ENCODE peak calls at places on chromosomes 13 and 19, in nine cellular contexts. One of them, this sample, is unnamed.
A peak's percentile ranks its signal among the peaks of the same experiment; 100 is the strongest.

GRCh38 chr13:78652651-78653050 is 6.3 kb downstream of the OBI1 start:
- DNase-seq in fibroblast of lung: no peak
- DNase-seq in activated B cell treated with CpG ODN at 0.5 μM for 24 hours: no peak
- DNase-seq in fibroblast of pulmonary artery: no peak
- DNase-seq in foreskin fibroblast: no peak
- DNase-seq in heart left ventricle: no peak
- DNase-seq in endodermal cell: no peak
- DNase-seq in astrocyte of the spinal cord: no peak
- DNase-seq in neural crest cell: no peak
- DNase-seq in this sample: no peak

GRCh38 chr19:40245506-40246128 is 19.1 kb upstream of the CCNP start:
- DNase-seq in fibroblast of lung: no peak
- DNase-seq in activated B cell treated with CpG ODN at 0.5 μM for 24 hours: no peak
- DNase-seq in fibroblast of pulmonary artery: no peak
- DNase-seq in foreskin fibroblast: no peak
- DNase-seq in heart left ventricle: no peak
- DNase-seq in endodermal cell: no peak
- DNase-seq in astrocyte of the spinal cord: no peak
- DNase-seq in neural crest cell: no peak
- DNase-seq in this sample: no peak

GRCh38 chr13:97174638-97175037 is 47.5 kb upstream of the MBNL2 start:
- DNase-seq in fibroblast of lung: no peak
- DNase-seq in activated B cell treated with CpG ODN at 0.5 μM for 24 hours: no peak
- DNase-seq in fibroblast of pulmonary artery: no peak
- DNase-seq in foreskin fibroblast: no peak
- DNase-seq in heart left ventricle: no peak
- DNase-seq in endodermal cell: no peak
- DNase-seq in astrocyte of the spinal cord: no peak
- DNase-seq in neural crest cell: no peak
- DNase-seq in this sample: no peak

GRCh38 chr19:18804139-18804601 is 13.1 kb upstream of the COMP start:
- DNase-seq in fibroblast of lung: no peak
- DNase-seq in activated B cell treated with CpG ODN at 0.5 μM for 24 hours: no peak
- DNase-seq in fibroblast of pulmonary artery: no peak
- DNase-seq in foreskin fibroblast: no peak
- DNase-seq in heart left ventricle: no peak
- DNase-seq in endodermal cell: no peak
- DNase-seq in astrocyte of the spinal cord: no peak
- DNase-seq in neural crest cell: no peak
- DNase-seq in this sample: no peak

GRCh38 chr19:39084732-39085080 is 538 bp downstream of the ACP7 start:
- DNase-seq in fibroblast of lung: no peak
- DNase-seq in activated B cell treated with CpG ODN at 0.5 μM for 24 hours: no peak
- DNase-seq in fibroblast of pulmonary artery: no peak
- DNase-seq in foreskin fibroblast: no peak
- DNase-seq in heart left ventricle: no peak
- DNase-seq in endodermal cell: no peak
- DNase-seq in astrocyte of the spinal cord: no peak
- DNase-seq in neural crest cell: no peak
- DNase-seq in this sample: no peak

GRCh38 chr13:79423801-79424642 is 18.0 kb upstream of the RBM26 start:
- DNase-seq in fibroblast of lung: peak; percentile 76
- DNase-seq in activated B cell treated with CpG ODN at 0.5 μM for 24 hours: no peak
- DNase-seq in fibroblast of pulmonary artery: peak; percentile 80
- DNase-seq in foreskin fibroblast: peak; percentile 16
- DNase-seq in heart left ventricle: no peak
- DNase-seq in endodermal cell: no peak
- DNase-seq in astrocyte of the spinal cord: peak; percentile 74
- DNase-seq in neural crest cell: no peak
- DNase-seq in this sample: no peak

GRCh38 chr19:40184273-40184672 is 7.0 kb upstream of the MAP3K10 start:
- DNase-seq in fibroblast of lung: no peak
- DNase-seq in activated B cell treated with CpG ODN at 0.5 μM for 24 hours: no peak
- DNase-seq in fibroblast of pulmonary artery: no peak
- DNase-seq in foreskin fibroblast: no peak
- DNase-seq in heart left ventricle: no peak
- DNase-seq in endodermal cell: no peak
- DNase-seq in astrocyte of the spinal cord: no peak
- DNase-seq in neural crest cell: no peak
- DNase-seq in this sample: no peak

GRCh38 chr19:56670401-56670960 is 1.1 kb downstream of the ZNF835 start:
- DNase-seq in fibroblast of lung: no peak
- DNase-seq in activated B cell treated with CpG ODN at 0.5 μM for 24 hours: no peak
- DNase-seq in fibroblast of pulmonary artery: no peak
- DNase-seq in foreskin fibroblast: no peak
- DNase-seq in heart left ventricle: no peak
- DNase-seq in endodermal cell: no peak
- DNase-seq in astrocyte of the spinal cord: no peak
- DNase-seq in neural crest cell: no peak
- DNase-seq in this sample: no peak

GRCh38 chr13:21361123-21361522 is 98.0 kb downstream of the ZDHHC20 start:
- DNase-seq in fibroblast of lung: no peak
- DNase-seq in activated B cell treated with CpG ODN at 0.5 μM for 24 hours: no peak
- DNase-seq in fibroblast of pulmonary artery: no peak
- DNase-seq in foreskin fibroblast: no peak
- DNase-seq in heart left ventricle: no peak
- DNase-seq in endodermal cell: no peak
- DNase-seq in astrocyte of the spinal cord: no peak
- DNase-seq in neural crest cell: no peak
- DNase-seq in this sample: no peak

GRCh38 chr13:79946556-79946955 is 394.4 kb downstream of the SPRY2 start:
- DNase-seq in fibroblast of lung: no peak
- DNase-seq in activated B cell treated with CpG ODN at 0.5 μM for 24 hours: no peak
- DNase-seq in fibroblast of pulmonary artery: no peak
- DNase-seq in foreskin fibroblast: no peak
- DNase-seq in heart left ventricle: no peak
- DNase-seq in endodermal cell: no peak
- DNase-seq in astrocyte of the spinal cord: no peak
- DNase-seq in neural crest cell: no peak
- DNase-seq in this sample: no peak

GRCh38 chr13:30341815-30342570 is 34.6 kb upstream of the KATNAL1 start:
- DNase-seq in fibroblast of lung: peak; percentile 91
- DNase-seq in activated B cell treated with CpG ODN at 0.5 μM for 24 hours: no peak
- DNase-seq in fibroblast of pulmonary artery: peak; percentile 86
- DNase-seq in foreskin fibroblast: peak; percentile 94
- DNase-seq in heart left ventricle: peak; percentile 89
- DNase-seq in endodermal cell: no peak
- DNase-seq in astrocyte of the spinal cord: peak; percentile 94
- DNase-seq in neural crest cell: no peak
- DNase-seq in this sample: peak; percentile 81

GRCh38 chr19:10718205-10719196 is 622 bp downstream of the DNM2 start:
- DNase-seq in fibroblast of lung: peak; percentile 21
- DNase-seq in activated B cell treated with CpG ODN at 0.5 μM for 24 hours: peak; percentile 60
- DNase-seq in fibroblast of pulmonary artery: peak; percentile 31
- DNase-seq in foreskin fibroblast: peak; percentile 41
- DNase-seq in heart left ventricle: peak; percentile 49
- DNase-seq in endodermal cell: peak; percentile 77
- DNase-seq in astrocyte of the spinal cord: peak; percentile 37
- DNase-seq in neural crest cell: peak; percentile 29
- DNase-seq in this sample: no peak

GRCh38 chr19:56088454-56089215 is 32.5 kb downstream of the ZNF787 start:
- DNase-seq in fibroblast of lung: no peak
- DNase-seq in activated B cell treated with CpG ODN at 0.5 μM for 24 hours: no peak
- DNase-seq in fibroblast of pulmonary artery: no peak
- DNase-seq in foreskin fibroblast: no peak
- DNase-seq in heart left ventricle: no peak
- DNase-seq in endodermal cell: peak; percentile 49
- DNase-seq in astrocyte of the spinal cord: no peak
- DNase-seq in neural crest cell: no peak
- DNase-seq in this sample: no peak

DNA sequence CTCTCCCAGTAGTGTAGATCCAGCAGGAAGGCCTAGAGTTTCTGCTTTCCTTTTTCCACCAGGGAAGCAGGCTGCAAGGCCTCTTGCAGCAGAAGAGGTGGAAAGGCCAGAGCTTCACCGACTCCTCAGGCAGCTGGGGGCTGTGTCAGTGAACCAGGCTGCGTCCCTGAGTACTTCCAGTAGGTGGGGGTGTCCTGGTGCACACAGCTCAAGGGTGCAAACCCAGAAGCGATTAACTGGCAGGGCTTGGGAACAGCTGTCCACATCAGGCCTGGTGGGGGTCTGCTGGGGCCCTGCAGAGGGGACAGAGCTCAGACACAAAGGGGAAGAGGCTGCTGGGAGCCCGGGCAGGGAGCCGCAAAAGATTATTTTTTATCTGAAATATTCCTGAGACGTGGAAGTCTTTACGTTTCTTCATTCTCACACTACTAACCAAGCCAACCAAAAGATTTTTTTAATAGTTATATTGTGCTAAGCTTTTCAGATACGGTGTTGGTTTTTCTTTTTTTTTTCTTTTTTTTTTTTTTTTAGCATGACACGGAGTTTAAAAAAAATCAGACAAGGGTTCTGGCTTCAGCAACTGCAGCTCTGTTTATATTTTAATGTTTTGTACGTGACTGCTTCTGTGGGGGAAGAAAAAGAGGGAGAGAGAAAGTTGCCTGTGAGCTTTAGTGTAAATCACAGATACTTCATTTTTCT is 11.0 kb downstream of the TSHZ3 start:
- DNase-seq in fibroblast of lung: peak; percentile 88
- DNase-seq in activated B cell treated with CpG ODN at 0.5 μM for 24 hours: no peak
- DNase-seq in fibroblast of pulmonary artery: peak; percentile 91
- DNase-seq in foreskin fibroblast: peak; percentile 39
- DNase-seq in heart left ventricle: peak; percentile 57
- DNase-seq in endodermal cell: peak; percentile 91
- DNase-seq in astrocyte of the spinal cord: peak; percentile 73
- DNase-seq in neural crest cell: peak; percentile 48
- DNase-seq in this sample: no peak
- TF ChIP-seq CTCF in fibroblast of lung: peak; percentile 72
- TF ChIP-seq CTCF in activated B cell treated with CpG ODN at 0.5 μM for 24 hours: no peak
- TF ChIP-seq CTCF in fibroblast of pulmonary artery: peak; percentile 92
- TF ChIP-seq CTCF in foreskin fibroblast: peak; percentile 61
- TF ChIP-seq CTCF in heart left ventricle: peak; percentile 40
- TF ChIP-seq CTCF in endodermal cell: peak; percentile 86
- TF ChIP-seq CTCF in astrocyte of the spinal cord: peak; percentile 88
- TF ChIP-seq CTCF in neural crest cell: peak; percentile 62
- TF ChIP-seq CTCF in this sample: peak; percentile 52

DNA sequence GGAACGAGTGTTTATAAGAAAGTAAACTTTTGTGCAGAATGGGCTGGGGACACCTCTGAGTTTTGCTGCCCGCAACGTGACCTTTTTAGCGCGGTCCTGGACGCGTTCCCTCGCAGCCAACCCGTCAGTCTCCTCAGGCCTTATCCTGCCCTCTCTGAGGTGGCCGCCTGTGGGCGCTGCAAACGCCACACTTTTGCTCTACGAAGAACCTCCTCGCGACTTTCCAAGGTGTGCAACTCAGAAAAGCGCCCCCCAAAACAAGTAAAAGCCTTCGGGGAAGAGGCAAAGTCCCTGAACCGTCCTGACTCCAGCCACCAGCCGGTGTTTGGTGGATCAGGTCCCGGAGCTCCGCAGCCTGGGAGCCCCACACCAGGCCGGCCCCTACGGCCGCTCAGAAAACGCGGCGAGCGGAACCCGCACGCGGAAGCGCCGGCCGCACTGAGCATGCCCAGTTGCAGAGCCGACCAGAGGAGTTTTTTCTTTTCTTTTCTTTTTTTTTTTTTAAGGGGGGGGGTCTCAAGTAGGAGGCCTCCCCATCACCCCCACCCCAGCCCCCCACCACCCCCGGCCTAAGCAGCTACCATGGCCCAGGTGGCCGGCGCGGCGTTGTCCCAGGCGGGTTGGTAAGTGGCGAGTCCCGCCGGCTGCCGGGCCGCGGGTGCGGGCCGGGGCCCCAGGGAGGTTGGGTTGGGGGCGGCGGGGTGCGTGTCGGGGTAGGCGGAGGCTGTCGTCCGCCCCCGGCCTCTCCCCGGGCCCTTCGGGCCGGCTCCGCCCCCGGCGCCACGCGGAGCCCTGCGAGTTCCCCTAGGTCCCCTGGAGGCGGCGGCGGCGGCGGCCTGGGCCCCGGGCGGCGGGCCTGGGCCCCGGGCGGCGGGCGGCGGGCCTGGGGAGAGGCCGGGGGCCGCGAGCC is at the start of gene TDRD3:
- DNase-seq in fibroblast of lung: peak; percentile 91
- DNase-seq in activated B cell treated with CpG ODN at 0.5 μM for 24 hours: peak; percentile 83
- DNase-seq in fibroblast of pulmonary artery: peak; percentile 87
- DNase-seq in foreskin fibroblast: peak; percentile 82
- DNase-seq in heart left ventricle: peak; percentile 87
- DNase-seq in endodermal cell: peak; percentile 94
- DNase-seq in astrocyte of the spinal cord: peak; percentile 91
- DNase-seq in neural crest cell: peak; percentile 73
- DNase-seq in this sample: peak; percentile 40
- TF ChIP-seq CTCF in fibroblast of lung: peak; percentile 79
- TF ChIP-seq CTCF in activated B cell treated with CpG ODN at 0.5 μM for 24 hours: peak; percentile 24
- TF ChIP-seq CTCF in fibroblast of pulmonary artery: peak; percentile 77
- TF ChIP-seq CTCF in foreskin fibroblast: peak; percentile 76
- TF ChIP-seq CTCF in heart left ventricle: peak; percentile 69
- TF ChIP-seq CTCF in endodermal cell: peak; percentile 90
- TF ChIP-seq CTCF in astrocyte of the spinal cord: peak; percentile 89
- TF ChIP-seq CTCF in neural crest cell: peak; percentile 83
- TF ChIP-seq CTCF in this sample: peak; percentile 84

GRCh38 chr19:35479278-35479677 is 11.0 kb downstream of the KRTDAP start:
- DNase-seq in fibroblast of lung: no peak
- DNase-seq in activated B cell treated with CpG ODN at 0.5 μM for 24 hours: no peak
- DNase-seq in fibroblast of pulmonary artery: no peak
- DNase-seq in foreskin fibroblast: no peak
- DNase-seq in heart left ventricle: no peak
- DNase-seq in endodermal cell: no peak
- DNase-seq in astrocyte of the spinal cord: no peak
- DNase-seq in neural crest cell: no peak
- DNase-seq in this sample: no peak
- TF ChIP-seq CTCF in fibroblast of lung: no peak
- TF ChIP-seq CTCF in activated B cell treated with CpG ODN at 0.5 μM for 24 hours: no peak
- TF ChIP-seq CTCF in fibroblast of pulmonary artery: no peak
- TF ChIP-seq CTCF in foreskin fibroblast: no peak
- TF ChIP-seq CTCF in heart left ventricle: no peak
- TF ChIP-seq CTCF in endodermal cell: peak; percentile 66
- TF ChIP-seq CTCF in astrocyte of the spinal cord: no peak
- TF ChIP-seq CTCF in neural crest cell: peak; percentile 43
- TF ChIP-seq CTCF in this sample: no peak

GRCh38 chr19:860481-861098 is 1.1 kb downstream of the CFD start:
- DNase-seq in fibroblast of lung: peak; percentile 80
- DNase-seq in activated B cell treated with CpG ODN at 0.5 μM for 24 hours: peak; percentile 63
- DNase-seq in fibroblast of pulmonary artery: peak; percentile 50
- DNase-seq in foreskin fibroblast: peak; percentile 68
- DNase-seq in heart left ventricle: peak; percentile 77
- DNase-seq in endodermal cell: peak; percentile 80
- DNase-seq in astrocyte of the spinal cord: peak; percentile 37
- DNase-seq in neural crest cell: no peak
- DNase-seq in this sample: no peak

GRCh38 chr19:863305-863620 is 3.8 kb downstream of the CFD start:
- DNase-seq in fibroblast of lung: no peak
- DNase-seq in activated B cell treated with CpG ODN at 0.5 μM for 24 hours: no peak
- DNase-seq in fibroblast of pulmonary artery: no peak
- DNase-seq in foreskin fibroblast: no peak
- DNase-seq in heart left ventricle: no peak
- DNase-seq in endodermal cell: no peak
- DNase-seq in astrocyte of the spinal cord: no peak
- DNase-seq in neural crest cell: no peak
- DNase-seq in this sample: no peak

GRCh38 chr19:862529-863304 is 3.3 kb downstream of the CFD start:
- DNase-seq in fibroblast of lung: peak; percentile 56
- DNase-seq in activated B cell treated with CpG ODN at 0.5 μM for 24 hours: peak; percentile 64
- DNase-seq in fibroblast of pulmonary artery: peak; percentile 35
- DNase-seq in foreskin fibroblast: peak; percentile 25
- DNase-seq in heart left ventricle: no peak
- DNase-seq in endodermal cell: peak; percentile 95
- DNase-seq in astrocyte of the spinal cord: peak; percentile 36
- DNase-seq in neural crest cell: peak; percentile 60
- DNase-seq in this sample: no peak

GRCh38 chr19:861099-861755 is 1.8 kb downstream of the CFD start:
- DNase-seq in fibroblast of lung: no peak
- DNase-seq in activated B cell treated with CpG ODN at 0.5 μM for 24 hours: no peak
- DNase-seq in fibroblast of pulmonary artery: no peak
- DNase-seq in foreskin fibroblast: no peak
- DNase-seq in heart left ventricle: no peak
- DNase-seq in endodermal cell: no peak
- DNase-seq in astrocyte of the spinal cord: no peak
- DNase-seq in neural crest cell: no peak
- DNase-seq in this sample: no peak

GRCh38 chr19:861756-862528 is 2.5 kb downstream of the CFD start:
- DNase-seq in fibroblast of lung: peak; percentile 34
- DNase-seq in activated B cell treated with CpG ODN at 0.5 μM for 24 hours: peak; percentile 43
- DNase-seq in fibroblast of pulmonary artery: peak; percentile 28
- DNase-seq in foreskin fibroblast: no peak
- DNase-seq in heart left ventricle: no peak
- DNase-seq in endodermal cell: peak; percentile 97
- DNase-seq in astrocyte of the spinal cord: peak; percentile 23
- DNase-seq in neural crest cell: peak; percentile 44
- DNase-seq in this sample: no peak
- TF ChIP-seq CTCF in fibroblast of lung: no peak
- TF ChIP-seq CTCF in activated B cell treated with CpG ODN at 0.5 μM for 24 hours: no peak
- TF ChIP-seq CTCF in fibroblast of pulmonary artery: no peak
- TF ChIP-seq CTCF in foreskin fibroblast: no peak
- TF ChIP-seq CTCF in heart left ventricle: no peak
- TF ChIP-seq CTCF in endodermal cell: peak; percentile 36
- TF ChIP-seq CTCF in astrocyte of the spinal cord: peak; percentile 21
- TF ChIP-seq CTCF in neural crest cell: peak; percentile 21
- TF ChIP-seq CTCF in this sample: no peak